ENCODE peak calls at places on chromosomes 7 and 10, in four cellular contexts. O is psoas muscle; Q is CD4-positive, alpha-beta T cell; J is iris pigment epithelial cell. Z is an unnamed sample.

GRCh38 chr10:75632750-75633462 is 201.5 kb downstream of the LRMDA start:
- DNase-seq in O (peak), Q (no peak), J (no peak), Z (no peak)

GRCh38 chr10:14425031-14425430 is 94.3 kb upstream of the FRMD4A start:
- DNase-seq in O (no peak), Q (no peak), J (no peak), Z (peak)

GRCh38 chr10:124174673-124175645 is 81.6 kb upstream of the CHST15 start:
- DNase-seq in O (no peak), Q (no peak), J (no peak), Z (no peak)

GRCh38 chr7:115707684-115708341 is 322.8 kb downstream of the TFEC start:
- DNase-seq in O (no peak), Q (no peak), J (no peak), Z (peak)

GRCh38 chr10:122660696-122661095 is 39.0 kb downstream of the C10orf120 start:
- DNase-seq in O (no peak), Q (no peak), J (no peak), Z (no peak)

GRCh38 chr10:126397640-126398382 is 9.5 kb upstream of the ADAM12 start:
- DNase-seq in O (no peak), Q (no peak), J (peak), Z (peak)

GRCh38 chr10:13346280-13346819 is 1.7 kb downstream of the SEPHS1 start:
- DNase-seq in O (no peak), Q (no peak), J (peak), Z (peak)

GRCh38 chr7:46969303-46970130 is 612.4 kb downstream of the TNS3 start:
- DNase-seq in O (no peak), Q (no peak), J (peak), Z (peak)

GRCh38 chr7:155258233-155258575 is 39.5 kb upstream of the INSIG1 start:
- DNase-seq in O (peak), Q (no peak), J (peak), Z (peak)

GRCh38 chr10:23422003-23422411 is 16.9 kb upstream of the OTUD1 start:
- DNase-seq in O (no peak), Q (no peak), J (peak), Z (no peak)

GRCh38 chr10:118116555-118117311 is 70.0 kb upstream of the RAB11FIP2 start:
- DNase-seq in O (no peak), Q (no peak), J (no peak), Z (peak)

GRCh38 chr10:14749051-14749809 is 25.5 kb downstream of the FAM107B start:
- DNase-seq in O (peak), Q (no peak), J (no peak), Z (peak)

GRCh38 chr10:13536674-13537366 is 8.0 kb upstream of the BEND7 start:
- DNase-seq in O (peak), Q (no peak), J (peak), Z (peak)

GRCh38 chr7:2248984-2249694 is 7.1 kb downstream of the NUDT1 start:
- DNase-seq in O (peak), Q (no peak), J (peak), Z (peak)

GRCh38 chr10:123891147-123892011 is at the start of gene CPXM2:
- DNase-seq in O (no peak), Q (no peak), J (no peak), Z (no peak)

GRCh38 chr10:94630017-94630688 is 53.4 kb upstream of the CYP2C18 start:
- DNase-seq in O (no peak), Q (no peak), J (peak), Z (peak)

GRCh38 chr10:16612148-16612742 is 90.6 kb upstream of the C1QL3 start:
- DNase-seq in O (no peak), Q (no peak), J (peak), Z (peak)

GRCh38 chr7:22861576-22861975 is 38.9 kb upstream of the TOMM7 start:
- DNase-seq in O (no peak), Q (no peak), J (no peak), Z (no peak)

GRCh38 chr7:11449316-11449715 is 382.7 kb downstream of the THSD7A start:
- DNase-seq in O (no peak), Q (no peak), J (no peak), Z (no peak)

GRCh38 chr10:87531908-87532622 is 27.4 kb downstream of the MINPP1 start:
- DNase-seq in O (no peak), Q (no peak), J (peak), Z (no peak)

GRCh38 chr7:66804001-66804400 is 63.5 kb downstream of the RABGEF1 start:
- DNase-seq in O (no peak), Q (no peak), J (peak), Z (peak)

GRCh38 chr7:99842926-99843325 is 15.1 kb downstream of the CYP3A43 start:
- DNase-seq in O (no peak), Q (no peak), J (no peak), Z (no peak)

GRCh38 chr10:124671486-124672075 is 72.6 kb downstream of the FAM53B start:
- DNase-seq in O (peak), Q (no peak), J (peak), Z (peak)

Z was measured in astrocyte of the hippocampus.